ENCODE peak calls at places on chromosomes 11 and 22, in nine cellular contexts. One of them, this sample, is unnamed.
A peak's percentile ranks its signal among the peaks of the same experiment; 100 is the strongest.

GRCh38 chr22:38172489-38173155 is 9.0 kb downstream of the PLA2G6 start:
- DNase-seq in heart right ventricle: peak; percentile 73
- DNase-seq in ovary: no peak
- DNase-seq in SJCRH30: peak; percentile 53
- DNase-seq in GM23248: peak; percentile 49
- DNase-seq in left ventricle myocardium inferior: peak; percentile 76
- DNase-seq in CD8-positive, alpha-beta memory T cell: peak; percentile 62
- DNase-seq in psoas muscle: peak; percentile 60
- DNase-seq in uterus: peak; percentile 76
- DNase-seq in this sample: no peak

GRCh38 chr11:75868990-75869389 is 54.0 kb downstream of the UVRAG start:
- DNase-seq in CD8-positive, alpha-beta memory T cell: no peak
- DNase-seq in GM23248: no peak
- DNase-seq in uterus: no peak
- DNase-seq in SJCRH30: no peak
- DNase-seq in left ventricle myocardium inferior: no peak
- DNase-seq in ovary: no peak
- DNase-seq in psoas muscle: no peak
- DNase-seq in heart right ventricle: no peak
- DNase-seq in this sample: no peak

GRCh38 chr22:29156507-29156906 is 49.2 kb upstream of the EMID1 start:
- DNase-seq in ovary: no peak
- DNase-seq in SJCRH30: no peak
- DNase-seq in left ventricle myocardium inferior: no peak
- DNase-seq in GM23248: peak; percentile 10
- DNase-seq in heart right ventricle: no peak
- DNase-seq in uterus: no peak
- DNase-seq in CD8-positive, alpha-beta memory T cell: no peak
- DNase-seq in psoas muscle: no peak
- DNase-seq in this sample: no peak

GRCh38 chr11:22415481-22415880 is 77.3 kb downstream of the SLC17A6 start:
- DNase-seq in psoas muscle: no peak
- DNase-seq in left ventricle myocardium inferior: no peak
- DNase-seq in CD8-positive, alpha-beta memory T cell: no peak
- DNase-seq in GM23248: peak; percentile 48
- DNase-seq in SJCRH30: no peak
- DNase-seq in uterus: no peak
- DNase-seq in heart right ventricle: no peak
- DNase-seq in ovary: no peak
- DNase-seq in this sample: no peak

GRCh38 chr11:59212744-59213573 is at the start of gene MPEG1:
- DNase-seq in GM23248: no peak
- DNase-seq in left ventricle myocardium inferior: no peak
- DNase-seq in SJCRH30: no peak
- DNase-seq in ovary: no peak
- DNase-seq in psoas muscle: no peak
- DNase-seq in heart right ventricle: no peak
- DNase-seq in uterus: no peak
- DNase-seq in CD8-positive, alpha-beta memory T cell: no peak
- DNase-seq in this sample: no peak

GRCh38 chr11:19978668-19979518 is 181.4 kb downstream of the DBX1 start:
- DNase-seq in SJCRH30: no peak
- DNase-seq in uterus: peak; percentile 66
- DNase-seq in heart right ventricle: no peak
- DNase-seq in CD8-positive, alpha-beta memory T cell: no peak
- DNase-seq in psoas muscle: no peak
- DNase-seq in ovary: peak; percentile 33
- DNase-seq in GM23248: peak; percentile 84
- DNase-seq in left ventricle myocardium inferior: no peak
- DNase-seq in this sample: no peak

GRCh38 chr11:45333506-45333971 is 47.4 kb upstream of the SYT13 start:
- DNase-seq in ovary: peak; percentile 61
- DNase-seq in uterus: peak; percentile 70
- DNase-seq in psoas muscle: no peak
- DNase-seq in heart right ventricle: peak; percentile 55
- DNase-seq in GM23248: peak; percentile 38
- DNase-seq in SJCRH30: peak; percentile 71
- DNase-seq in CD8-positive, alpha-beta memory T cell: no peak
- DNase-seq in left ventricle myocardium inferior: peak; percentile 59
- DNase-seq in this sample: peak; percentile 15

GRCh38 chr11:46916669-46917108 is 1.7 kb downstream of the LRP4 start:
- DNase-seq in ovary: peak; percentile 63
- DNase-seq in left ventricle myocardium inferior: peak; percentile 70
- DNase-seq in GM23248: peak; percentile 88
- DNase-seq in heart right ventricle: peak; percentile 62
- DNase-seq in psoas muscle: peak; percentile 69
- DNase-seq in CD8-positive, alpha-beta memory T cell: no peak
- DNase-seq in uterus: peak; percentile 63
- DNase-seq in SJCRH30: peak; percentile 89
- DNase-seq in this sample: peak; percentile 27

GRCh38 chr11:94638278-94638901 is 71.2 kb downstream of the PIWIL4 start:
- DNase-seq in left ventricle myocardium inferior: no peak
- DNase-seq in psoas muscle: no peak
- DNase-seq in uterus: no peak
- DNase-seq in ovary: no peak
- DNase-seq in GM23248: peak; percentile 24
- DNase-seq in CD8-positive, alpha-beta memory T cell: no peak
- DNase-seq in SJCRH30: no peak
- DNase-seq in heart right ventricle: no peak
- DNase-seq in this sample: no peak

GRCh38 chr11:17021550-17021949 is 7.3 kb upstream of the PLEKHA7 start:
- DNase-seq in ovary: no peak
- DNase-seq in GM23248: no peak
- DNase-seq in heart right ventricle: no peak
- DNase-seq in left ventricle myocardium inferior: no peak
- DNase-seq in SJCRH30: no peak
- DNase-seq in CD8-positive, alpha-beta memory T cell: no peak
- DNase-seq in psoas muscle: no peak
- DNase-seq in uterus: no peak
- DNase-seq in this sample: peak; percentile 36

DNA sequence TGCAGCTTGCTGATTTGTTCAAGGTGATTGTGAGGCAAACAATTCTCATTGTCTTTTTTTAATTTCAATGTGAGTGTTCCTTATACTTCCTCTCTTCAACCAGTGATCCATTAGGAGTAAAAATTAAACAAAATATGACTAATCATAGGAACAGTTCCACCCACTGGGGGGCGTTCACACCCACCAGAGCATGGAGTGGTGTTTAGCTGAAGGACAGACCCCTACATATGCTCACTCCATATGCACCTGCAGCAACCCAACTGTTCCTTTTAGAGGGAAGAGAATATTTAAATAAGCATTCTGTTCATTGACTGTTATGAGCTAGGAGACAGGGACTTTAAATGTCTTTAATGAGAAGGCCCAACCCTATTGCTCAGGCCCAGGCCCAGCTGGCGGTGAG is 78.7 kb upstream of the DRD2 start:
- DNase-seq in psoas muscle: no peak
- DNase-seq in heart right ventricle: no peak
- DNase-seq in ovary: no peak
- DNase-seq in SJCRH30: peak; percentile 42
- DNase-seq in GM23248: peak; percentile 12
- DNase-seq in left ventricle myocardium inferior: no peak
- DNase-seq in uterus: no peak
- DNase-seq in CD8-positive, alpha-beta memory T cell: no peak
- DNase-seq in this sample: peak; percentile 70
- H3K4me1 ChIP-seq in psoas muscle: no peaks in the 10 kb centered on the region
- H3K4me1 ChIP-seq in heart right ventricle: no peaks in the 10 kb centered on the region
- H3K4me1 ChIP-seq in ovary: no peaks in the 10 kb centered on the region
- H3K4me1 ChIP-seq in SJCRH30: peaks cover 34% of the 10 kb centered on the region
- H3K4me1 ChIP-seq in GM23248: peaks cover 34% of the 10 kb centered on the region
- H3K4me1 ChIP-seq in left ventricle myocardium inferior: no peaks in the 10 kb centered on the region
- H3K4me1 ChIP-seq in uterus: no peaks in the 10 kb centered on the region
- H3K4me1 ChIP-seq in CD8-positive, alpha-beta memory T cell: no peaks in the 10 kb centered on the region
- H3K4me1 ChIP-seq in this sample: peaks cover 7% of the 10 kb centered on the region

GRCh38 chr11:134132808-134133207 is 63.9 kb downstream of the JAM3 start:
- DNase-seq in SJCRH30: no peak
- DNase-seq in ovary: no peak
- DNase-seq in uterus: no peak
- DNase-seq in GM23248: peak; percentile 41
- DNase-seq in left ventricle myocardium inferior: no peak
- DNase-seq in heart right ventricle: no peak
- DNase-seq in psoas muscle: no peak
- DNase-seq in CD8-positive, alpha-beta memory T cell: no peak
- DNase-seq in this sample: no peak
- H3K9me3 ChIP-seq in SJCRH30: peaks cover 18% of the 10 kb centered on the region
- H3K9me3 ChIP-seq in ovary: no peaks in the 10 kb centered on the region
- H3K9me3 ChIP-seq in uterus: peaks cover 3% of the 10 kb centered on the region
- H3K9me3 ChIP-seq in GM23248: no peaks in the 10 kb centered on the region
- H3K9me3 ChIP-seq in left ventricle myocardium inferior: peaks cover 41% of the 10 kb centered on the region
- H3K9me3 ChIP-seq in heart right ventricle: peaks cover 37% of the 10 kb centered on the region
- H3K9me3 ChIP-seq in psoas muscle: peaks cover 13% of the 10 kb centered on the region
- H3K9me3 ChIP-seq in CD8-positive, alpha-beta memory T cell: peaks cover 13% of the 10 kb centered on the region
- H3K9me3 ChIP-seq in this sample: no peaks in the 10 kb centered on the region

DNA sequence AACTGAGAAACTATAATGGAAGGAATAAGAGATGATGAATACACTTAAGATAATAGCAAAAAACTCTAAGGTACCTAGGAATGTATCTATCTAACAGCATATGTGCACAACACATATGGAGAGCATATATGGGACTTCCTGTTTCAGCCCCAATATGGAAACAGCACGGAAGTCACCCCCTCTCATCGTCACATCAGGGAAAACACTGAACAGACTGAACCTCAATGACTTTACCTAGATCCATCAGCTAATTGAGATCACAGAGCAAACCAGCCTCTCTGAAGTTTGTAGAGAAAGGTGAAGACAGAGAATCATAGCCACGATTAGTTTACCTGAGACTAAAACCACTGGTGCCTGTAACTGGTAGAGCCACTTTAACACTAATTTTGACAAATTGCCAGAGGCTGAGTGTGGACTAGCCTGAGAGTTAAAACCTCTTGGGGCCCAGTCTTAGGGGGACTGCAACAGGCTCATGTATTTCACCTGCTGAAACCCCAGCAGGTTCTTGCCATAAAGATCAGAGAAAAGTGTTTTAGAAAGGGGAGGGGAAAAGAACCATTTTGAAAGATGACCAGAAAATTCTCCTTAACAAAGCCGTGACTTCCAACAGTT is 722.6 kb downstream of the TBC1D22A start:
- DNase-seq in SJCRH30: no peak
- DNase-seq in ovary: no peak
- DNase-seq in CD8-positive, alpha-beta memory T cell: no peak
- DNase-seq in uterus: no peak
- DNase-seq in psoas muscle: no peak
- DNase-seq in heart right ventricle: no peak
- DNase-seq in left ventricle myocardium inferior: no peak
- DNase-seq in GM23248: no peak
- DNase-seq in this sample: no peak
- H3K4me3 ChIP-seq in SJCRH30: no peak overlapping the region
- H3K4me3 ChIP-seq in ovary: no peak overlapping the region
- H3K4me3 ChIP-seq in CD8-positive, alpha-beta memory T cell: no peak overlapping the region
- H3K4me3 ChIP-seq in uterus: no peak overlapping the region
- H3K4me3 ChIP-seq in psoas muscle: no peak overlapping the region
- H3K4me3 ChIP-seq in heart right ventricle: no peak overlapping the region
- H3K4me3 ChIP-seq in left ventricle myocardium inferior: no peak overlapping the region
- H3K4me3 ChIP-seq in GM23248: no peak overlapping the region
- H3K4me3 ChIP-seq in this sample: no peak overlapping the region

GRCh38 chr22:36375071-36375980 is 12.4 kb downstream of the MYH9 start:
- DNase-seq in CD8-positive, alpha-beta memory T cell: no peak
- DNase-seq in SJCRH30: no peak
- DNase-seq in ovary: no peak
- DNase-seq in uterus: no peak
- DNase-seq in psoas muscle: no peak
- DNase-seq in left ventricle myocardium inferior: no peak
- DNase-seq in heart right ventricle: no peak
- DNase-seq in GM23248: peak; percentile 39
- DNase-seq in this sample: no peak
- H3K4me1 ChIP-seq in CD8-positive, alpha-beta memory T cell: peaks cover 99% of the 10 kb centered on the region
- H3K4me1 ChIP-seq in SJCRH30: peaks cover 19% of the 10 kb centered on the region
- H3K4me1 ChIP-seq in ovary: peaks cover 29% of the 10 kb centered on the region
- H3K4me1 ChIP-seq in uterus: peaks cover 36% of the 10 kb centered on the region
- H3K4me1 ChIP-seq in psoas muscle: peaks cover 85% of the 10 kb centered on the region
- H3K4me1 ChIP-seq in left ventricle myocardium inferior: peaks cover 100% of the 10 kb centered on the region
- H3K4me1 ChIP-seq in heart right ventricle: peaks cover 100% of the 10 kb centered on the region
- H3K4me1 ChIP-seq in GM23248: peaks cover 59% of the 10 kb centered on the region
- H3K4me1 ChIP-seq in this sample: peaks cover 8% of the 10 kb centered on the region

GRCh38 chr22:45960477-45961386 is 16.2 kb downstream of the WNT7B start:
- DNase-seq in CD8-positive, alpha-beta memory T cell: no peak
- DNase-seq in ovary: no peak
- DNase-seq in psoas muscle: no peak
- DNase-seq in uterus: no peak
- DNase-seq in SJCRH30: no peak
- DNase-seq in GM23248: no peak
- DNase-seq in heart right ventricle: no peak
- DNase-seq in left ventricle myocardium inferior: no peak
- DNase-seq in this sample: no peak

GRCh38 chr22:45958971-45959370 is 18.0 kb downstream of the WNT7B start:
- DNase-seq in SJCRH30: no peak
- DNase-seq in psoas muscle: no peak
- DNase-seq in heart right ventricle: no peak
- DNase-seq in uterus: no peak
- DNase-seq in left ventricle myocardium inferior: no peak
- DNase-seq in ovary: no peak
- DNase-seq in GM23248: no peak
- DNase-seq in CD8-positive, alpha-beta memory T cell: no peak
- DNase-seq in this sample: no peak

GRCh38 chr22:45959719-45960476 is 17.1 kb downstream of the WNT7B start:
- DNase-seq in SJCRH30: no peak
- DNase-seq in GM23248: no peak
- DNase-seq in uterus: no peak
- DNase-seq in heart right ventricle: no peak
- DNase-seq in left ventricle myocardium inferior: no peak
- DNase-seq in ovary: no peak
- DNase-seq in psoas muscle: no peak
- DNase-seq in CD8-positive, alpha-beta memory T cell: no peak
- DNase-seq in this sample: no peak

GRCh38 chr22:45961679-45962430 is 15.1 kb downstream of the WNT7B start:
- DNase-seq in GM23248: no peak
- DNase-seq in ovary: no peak
- DNase-seq in psoas muscle: no peak
- DNase-seq in heart right ventricle: no peak
- DNase-seq in left ventricle myocardium inferior: no peak
- DNase-seq in SJCRH30: no peak
- DNase-seq in CD8-positive, alpha-beta memory T cell: no peak
- DNase-seq in uterus: no peak
- DNase-seq in this sample: no peak

GRCh38 chr22:45957826-45958225 is 19.1 kb downstream of the WNT7B start:
- DNase-seq in heart right ventricle: no peak
- DNase-seq in uterus: no peak
- DNase-seq in CD8-positive, alpha-beta memory T cell: no peak
- DNase-seq in ovary: no peak
- DNase-seq in psoas muscle: no peak
- DNase-seq in GM23248: no peak
- DNase-seq in left ventricle myocardium inferior: no peak
- DNase-seq in SJCRH30: no peak
- DNase-seq in this sample: no peak
- H3K9me3 ChIP-seq in heart right ventricle: no peaks in the 10 kb centered on the region
- H3K9me3 ChIP-seq in uterus: no peaks in the 10 kb centered on the region
- H3K9me3 ChIP-seq in CD8-positive, alpha-beta memory T cell: no peaks in the 10 kb centered on the region
- H3K9me3 ChIP-seq in ovary: no peaks in the 10 kb centered on the region
- H3K9me3 ChIP-seq in psoas muscle: no peaks in the 10 kb centered on the region
- H3K9me3 ChIP-seq in GM23248: no peaks in the 10 kb centered on the region
- H3K9me3 ChIP-seq in left ventricle myocardium inferior: no peaks in the 10 kb centered on the region
- H3K9me3 ChIP-seq in SJCRH30: no peaks in the 10 kb centered on the region
- H3K9me3 ChIP-seq in this sample: no peaks in the 10 kb centered on the region

DNA sequence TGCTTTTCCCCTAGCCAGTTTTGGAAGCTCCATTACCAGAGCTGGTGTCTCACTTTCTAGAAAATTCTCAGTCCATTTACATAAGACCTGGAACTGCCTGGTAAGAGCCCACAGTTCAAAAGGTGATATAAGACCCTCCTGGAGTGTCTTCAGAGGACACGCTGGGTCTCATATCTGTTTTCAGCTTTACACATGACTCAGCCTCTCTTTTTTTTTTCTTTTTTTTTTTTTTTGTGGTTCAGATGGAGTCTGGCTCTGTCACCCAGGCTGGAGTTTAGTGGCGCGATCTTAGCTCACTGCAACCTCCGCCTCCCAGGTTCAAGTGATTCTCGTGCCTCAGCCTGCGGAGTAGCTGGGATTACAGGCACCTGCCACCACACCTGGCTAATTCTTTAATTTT is 30.7 kb downstream of the WEE1 start:
- DNase-seq in SJCRH30: no peak
- DNase-seq in heart right ventricle: no peak
- DNase-seq in GM23248: no peak
- DNase-seq in psoas muscle: no peak
- DNase-seq in uterus: no peak
- DNase-seq in left ventricle myocardium inferior: no peak
- DNase-seq in ovary: no peak
- DNase-seq in CD8-positive, alpha-beta memory T cell: no peak
- DNase-seq in this sample: no peak
- H3K4me3 ChIP-seq in SJCRH30: no peak overlapping the region
- H3K4me3 ChIP-seq in heart right ventricle: no peak overlapping the region
- H3K4me3 ChIP-seq in GM23248: no peak overlapping the region
- H3K4me3 ChIP-seq in psoas muscle: no peak overlapping the region
- H3K4me3 ChIP-seq in uterus: no peak overlapping the region
- H3K4me3 ChIP-seq in left ventricle myocardium inferior: no peak overlapping the region
- H3K4me3 ChIP-seq in ovary: no peak overlapping the region
- H3K4me3 ChIP-seq in CD8-positive, alpha-beta memory T cell: no peak overlapping the region
- H3K4me3 ChIP-seq in this sample: no peak overlapping the region